ENCODE peak calls at places on chromosomes 7 and 10, in seven cellular contexts. J, L, U, E, P, I and Z are unnamed samples.
A peak's percentile ranks its signal among the peaks of the same experiment; 100 is the strongest.

GRCh38 chr7:79293655-79294142 is 159.8 kb downstream of the MAGI2 start:
- DNase-seq in J (no peak), L (peak; percentile 36), U (no peak), E (no peak), P (no peak), I (peak; percentile 95), Z (no peak)

GRCh38 chr10:86376403-86376802 is 9.8 kb upstream of the GRID1 start:
- DNase-seq in J (no peak), L (no peak), U (no peak), E (no peak), P (no peak), I (no peak), Z (no peak)

GRCh38 chr10:8130973-8131911 is 76.8 kb downstream of the GATA3 start:
- DNase-seq in J (no peak), L (peak; percentile 68), U (peak; percentile 12), E (no peak), P (no peak), I (peak; percentile 67), Z (no peak)

GRCh38 chr7:30224511-30225031 is 59.8 kb upstream of the ZNRF2 start:
- DNase-seq in J (peak; percentile 31), L (peak; percentile 71), U (peak; percentile 86), E (no peak), P (no peak), I (peak; percentile 92), Z (no peak)

GRCh38 chr10:32077896-32078295 is 21.7 kb upstream of the KIF5B start:
- DNase-seq in J (no peak), L (peak; percentile 13), U (no peak), E (no peak), P (no peak), I (peak; percentile 75), Z (no peak)

GRCh38 chr7:2487586-2488271 is 11.5 kb upstream of the GRIFIN start:
- DNase-seq in J (no peak), L (no peak), U (no peak), E (no peak), P (no peak), I (no peak), Z (no peak)

GRCh38 chr7:104272767-104273384 is 55.5 kb upstream of the LHFPL3 start:
- DNase-seq in J (peak; percentile 36), L (peak; percentile 59), U (peak; percentile 50), E (no peak), P (no peak), I (peak; percentile 65), Z (peak; percentile 69)

GRCh38 chr7:81616951-81617350 is 152.9 kb downstream of the HGF start:
- DNase-seq in J (no peak), L (peak; percentile 12), U (no peak), E (no peak), P (no peak), I (peak; percentile 67), Z (no peak)

GRCh38 chr7:150358433-150358832 is 10.2 kb upstream of the REPIN1 start:
- DNase-seq in J (no peak), L (no peak), U (no peak), E (no peak), P (no peak), I (no peak), Z (peak; percentile 27)

GRCh38 chr10:25682203-25682950 is 251.7 kb upstream of the MYO3A start:
- DNase-seq in J (no peak), L (peak; percentile 56), U (no peak), E (no peak), P (no peak), I (peak; percentile 17), Z (no peak)

GRCh38 chr10:95841711-95842498 is 65.9 kb upstream of the CC2D2B start:
- DNase-seq in J (no peak), L (peak; percentile 59), U (peak; percentile 77), E (no peak), P (no peak), I (peak; percentile 62), Z (peak; percentile 87)